ENCODE peak calls at places on chromosomes 4 and X, in five cellular contexts. Y, S, U, B and D are unnamed samples.

GRCh38 chrX:37746268-37746931 is 33.5 kb upstream of the CYBB start:
- DNase-seq in B (no peak), S (no peak), Y (no peak), U (no peak), D (no peak)

GRCh38 chr4:144787365-144788263 is 141.7 kb downstream of the HHIP start:
- DNase-seq in U (no peak), S (peak; percentile 11), B (no peak), Y (no peak), D (peak; percentile 2)

GRCh38 chrX:153474718-153475117 is 4.3 kb upstream of the HAUS7 start:
- DNase-seq in U (peak; percentile 52), Y (peak; percentile 54), S (no peak), B (no peak), D (no peak)

GRCh38 chr4:169823685-169824084 is 65.9 kb upstream of the HPF1 start:
- DNase-seq in B (peak; percentile 84), Y (peak; percentile 31), S (no peak), U (peak; percentile 70), D (peak; percentile 1)

GRCh38 chrX:9897761-9898161 is 69.4 kb upstream of the CLDN34 start:
- DNase-seq in B (no peak), S (peak; percentile 92), U (no peak), Y (no peak), D (peak; percentile 47)

GRCh38 chrX:2424317-2424716 is 76.5 kb downstream of the DHRSX start:
- DNase-seq in U (no peak), S (no peak), B (no peak), Y (no peak), D (no peak)

GRCh38 chr4:90028460-90028859 is 98.7 kb upstream of the CCSER1 start:
- DNase-seq in B (no peak), S (no peak), U (no peak), Y (no peak), D (no peak)

GRCh38 chrX:19666950-19667349 is 151.6 kb upstream of the MAP3K15 start:
- DNase-seq in B (no peak), Y (no peak), S (no peak), U (no peak), D (no peak)

GRCh38 chrX:37686348-37686736 is 751 bp downstream of the XK start:
- DNase-seq in B (no peak), S (no peak), U (no peak), Y (no peak), D (no peak)

GRCh38 chrX:39592776-39593175 is 505.0 kb downstream of the BCOR start:
- DNase-seq in S (no peak), B (no peak), Y (no peak), U (no peak), D (no peak)

GRCh38 chrX:42954880-42955279 is 176.9 kb upstream of the PPP1R2C start:
- DNase-seq in Y (no peak), U (no peak), S (no peak), B (no peak), D (no peak)

GRCh38 chr4:8427761-8428287 is 12.7 kb downstream of the ACOX3 start:
- DNase-seq in U (no peak), S (no peak), Y (peak; percentile 46), B (no peak), D (no peak)

GRCh38 chrX:130645955-130646583 is 244.3 kb downstream of the RBMX2 start:
- DNase-seq in B (peak; percentile 57), U (no peak), S (no peak), Y (no peak), D (no peak)

GRCh38 chr4:90234916-90235547 is 107.8 kb downstream of the CCSER1 start:
- DNase-seq in B (no peak), S (no peak), Y (peak; percentile 33), U (no peak), D (no peak)

GRCh38 chr4:1748465-1748995 is 27.2 kb downstream of the TACC3 start:
- DNase-seq in S (no peak), B (peak; percentile 85), Y (peak; percentile 74), U (peak; percentile 94), D (no peak)

GRCh38 chr4:27861381-27861787 is 1000.7 kb downstream of the STIM2 start:
- DNase-seq in S (peak; percentile 51), Y (peak; percentile 13), U (peak; percentile 31), B (peak; percentile 55), D (no peak)

GRCh38 chrX:73127700-73128241 is 48.5 kb upstream of the PABPC1L2A start:
- DNase-seq in B (peak; percentile 40), U (no peak), Y (peak; percentile 11), S (no peak), D (no peak)

GRCh38 chr4:8540072-8540471 is 40.1 kb upstream of the GPR78 start:
- DNase-seq in U (no peak), Y (no peak), B (peak; percentile 22), S (no peak), D (no peak)

GRCh38 chrX:17376381-17377046 is 1.5 kb downstream of the NHS start:
- DNase-seq in S (no peak), U (peak; percentile 43), B (peak; percentile 49), Y (no peak), D (no peak)

GRCh38 chr4:88843067-88843723 is 145.6 kb upstream of the NAP1L5 start:
- DNase-seq in B (no peak), U (no peak), S (no peak), Y (peak; percentile 39), D (no peak)

GRCh38 chr4:41814565-41814964 is 66.0 kb upstream of the PHOX2B start:
- DNase-seq in B (no peak), U (peak; percentile 47), Y (peak; percentile 18), S (peak; percentile 10), D (no peak)

GRCh38 chr4:152808670-152809069 is 28.9 kb downstream of the ARFIP1 start:
- DNase-seq in B (no peak), S (no peak), U (no peak), Y (no peak), D (no peak)

GRCh38 chr4:33063238-33063637 is 2343.1 kb downstream of the PCDH7 start:
- DNase-seq in S (peak; percentile 60), Y (no peak), B (no peak), U (no peak), D (no peak)

GRCh38 chrX:91257388-91257787 is 177.3 kb upstream of the PABPC5 start:
- DNase-seq in U (no peak), Y (no peak), S (no peak), B (no peak), D (no peak)

GRCh38 chr4:749771-750666 is 44.4 kb downstream of the PCGF3 start:
- DNase-seq in U (no peak), Y (no peak), S (no peak), B (peak; percentile 63), D (peak; percentile 47)

GRCh38 chrX:153640045-153640686 is 6.8 kb upstream of the DUSP9 start:
- DNase-seq in Y (no peak), U (no peak), B (no peak), S (no peak), D (no peak)

GRCh38 chr4:124337874-124338273 is 374.7 kb downstream of the ANKRD50 start:
- DNase-seq in B (peak; percentile 54), Y (peak; percentile 42), S (no peak), U (no peak), D (no peak)

GRCh38 chr4:144421839-144422565 is 224.0 kb upstream of the HHIP start:
- DNase-seq in U (no peak), S (no peak), B (no peak), Y (no peak), D (no peak)

GRCh38 chr4:6343950-6344408 is 74.3 kb downstream of the WFS1 start:
- DNase-seq in Y (no peak), U (no peak), B (peak; percentile 45), S (peak; percentile 45), D (no peak)
- TF ChIP-seq CTCF in Y (no peak), U (no peak), B (no peak), S (peak; percentile 19), D (no peak)

GRCh38 chr4:6699903-6700302 is 6.2 kb downstream of the S100P start:
- DNase-seq in B (no peak), S (no peak), Y (no peak), U (no peak), D (no peak)

GRCh38 chr4:6702761-6703160 is 6.9 kb downstream of the MRFAP1L1 start:
- DNase-seq in S (no peak), Y (no peak), U (no peak), B (no peak), D (no peak)

GRCh38 chr4:6705638-6706037 is 4.0 kb downstream of the MRFAP1L1 start:
- DNase-seq in S (no peak), B (no peak), U (no peak), Y (no peak), D (no peak)

GRCh38 chr4:6703786-6704185 is 5.9 kb downstream of the MRFAP1L1 start:
- DNase-seq in U (no peak), Y (no peak), B (no peak), S (no peak), D (no peak)

DNA sequence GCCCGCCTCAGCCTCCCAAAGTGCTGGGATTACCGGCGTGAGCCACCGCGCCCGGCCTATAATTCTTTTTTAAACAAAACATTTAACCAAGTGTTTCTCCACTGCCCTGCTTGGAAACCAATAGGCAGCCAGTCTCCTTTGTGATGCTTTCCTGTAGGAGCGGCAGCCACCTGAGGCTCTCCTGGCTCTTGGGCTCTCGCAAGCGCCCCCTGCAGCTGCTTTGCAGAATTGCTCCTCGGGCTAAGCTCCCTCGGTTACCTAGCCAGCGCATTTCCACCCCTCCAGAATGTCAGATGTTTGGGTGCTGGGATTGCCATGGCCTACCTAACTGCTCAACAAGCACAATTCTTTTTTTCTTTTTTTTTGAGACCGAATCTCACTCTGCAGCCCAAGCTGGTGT is 7.7 kb downstream of the S100P start:
- DNase-seq in U (no peak), B (no peak), S (no peak), Y (no peak), D (no peak)
- TF ChIP-seq CTCF in U (peak; percentile 7), B (peak; percentile 32), S (peak; percentile 33), Y (no peak), D (peak; percentile 15)

DNA sequence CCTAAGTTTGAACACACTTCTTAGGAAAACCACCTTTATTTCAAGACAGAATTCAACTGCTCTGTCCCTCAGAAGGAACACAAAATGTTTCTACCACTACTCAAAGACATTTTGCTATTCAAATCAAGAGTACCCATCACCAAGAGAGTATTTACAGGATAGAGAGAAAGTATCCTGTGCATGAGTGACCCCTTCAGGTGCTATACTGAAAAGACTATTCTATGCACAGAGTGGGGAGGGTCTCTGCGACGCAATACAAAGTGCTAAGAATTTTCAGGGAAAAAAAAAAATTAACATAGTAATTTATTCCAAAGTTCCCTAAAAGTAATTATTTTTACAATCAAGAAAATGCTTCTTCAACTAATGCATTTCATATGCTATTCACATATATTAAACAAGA is 346.4 kb upstream of the FAM241A start:
- DNase-seq in Y (no peak), S (no peak), B (no peak), U (no peak), D (no peak)
- TF ChIP-seq CTCF in Y (no peak), S (no peak), B (peak; percentile 22), U (peak; percentile 37), D (peak; percentile 15)

GRCh38 chr4:22515145-22515887 is 550 bp downstream of the ADGRA3 start:
- DNase-seq in S (no peak), B (peak; percentile 85), Y (peak; percentile 74), U (peak; percentile 70), D (no peak)
- TF ChIP-seq CTCF in S (peak; percentile 15), B (peak; percentile 24), Y (peak; percentile 42), U (no peak), D (peak; percentile 9)